ENCODE peak calls at places on chromosome X, in six cellular contexts. O is aorta; Y is left lung; U is fibroblast of lung; C is effector memory CD4-positive, alpha-beta T cell; B is body of pancreas. D is an unnamed sample. For H3K4me1, the result is how much of the 10 kb centered on the place peaks cover.

GRCh38 chrX:68710870-68711576 is 63.6 kb downstream of the STARD8 start:
- DNase-seq in U (peak), C (no peak), O (no peak), Y (no peak), B (peak), D (no peak)

GRCh38 chrX:43970528-43970927 is 2.7 kb downstream of the NDP start:
- DNase-seq in U (peak), C (no peak), O (no peak), Y (no peak), B (no peak), D (no peak)

GRCh38 chrX:128408842-128409241 is 356.6 kb upstream of the ACTRT1 start:
- DNase-seq in C (no peak), Y (no peak), B (no peak), U (no peak), O (no peak), D (no peak)

GRCh38 chrX:12896935-12897334 is 9.5 kb upstream of the TLR8 start:
- DNase-seq in O (no peak), Y (no peak), U (no peak), B (no peak), C (no peak), D (no peak)

GRCh38 chrX:23787745-23788118 is 4.8 kb downstream of the SAT1 start:
- DNase-seq in C (no peak), Y (no peak), O (no peak), B (no peak), U (no peak), D (no peak)

GRCh38 chrX:103730746-103731508 is 20.2 kb downstream of the TMEM31 start:
- DNase-seq in C (no peak), U (peak), O (no peak), B (no peak), Y (no peak), D (no peak)

GRCh38 chrX:11464360-11464759 is 171.1 kb downstream of the AMELX start:
- DNase-seq in Y (no peak), O (no peak), U (no peak), B (no peak), C (no peak), D (no peak)

GRCh38 chrX:153662266-153662665 is 11.3 kb downstream of the PNCK start:
- DNase-seq in O (peak), C (no peak), Y (peak), U (no peak), B (peak), D (no peak)

GRCh38 chrX:135596495-135596894 is 76.0 kb downstream of the INTS6L start:
- DNase-seq in B (peak), U (peak), O (peak), C (no peak), Y (peak), D (peak)

GRCh38 chrX:48474127-48474526 is 1.9 kb upstream of the FTSJ1 start:
- DNase-seq in U (no peak), O (no peak), Y (no peak), C (no peak), B (no peak), D (no peak)

GRCh38 chrX:124098089-124098488 is 136.6 kb downstream of the STAG2 start:
- DNase-seq in U (peak), Y (no peak), O (no peak), B (no peak), C (no peak), D (no peak)

GRCh38 chrX:33190016-33190415 is 21.3 kb downstream of the DMD start:
- DNase-seq in Y (no peak), O (no peak), U (no peak), B (no peak), C (no peak), D (no peak)

GRCh38 chrX:50905334-50905733 is 5.2 kb upstream of the BMP15 start:
- DNase-seq in C (no peak), U (no peak), O (no peak), B (no peak), Y (no peak), D (no peak)

GRCh38 chrX:12947545-12948235 is 27.2 kb upstream of the TMSB4X start:
- DNase-seq in Y (no peak), U (no peak), B (peak), C (no peak), O (no peak), D (no peak)

GRCh38 chrX:149365061-149365460 is 140.0 kb downstream of the IDS start:
- DNase-seq in B (no peak), O (no peak), Y (no peak), U (peak), C (no peak), D (no peak)

GRCh38 chrX:45445745-45446412 is 245.2 kb upstream of the DIPK2B start:
- DNase-seq in Y (no peak), C (no peak), B (no peak), O (no peak), U (peak), D (no peak)

GRCh38 chrX:139877710-139878414 is 55.0 kb downstream of the ATP11C start:
- DNase-seq in Y (no peak), C (no peak), U (no peak), O (no peak), B (no peak), D (no peak)
- H3K4me1 ChIP-seq in Y (under half), C (under half), U (under half), O (under half), B (under half), D (under half)

DNA sequence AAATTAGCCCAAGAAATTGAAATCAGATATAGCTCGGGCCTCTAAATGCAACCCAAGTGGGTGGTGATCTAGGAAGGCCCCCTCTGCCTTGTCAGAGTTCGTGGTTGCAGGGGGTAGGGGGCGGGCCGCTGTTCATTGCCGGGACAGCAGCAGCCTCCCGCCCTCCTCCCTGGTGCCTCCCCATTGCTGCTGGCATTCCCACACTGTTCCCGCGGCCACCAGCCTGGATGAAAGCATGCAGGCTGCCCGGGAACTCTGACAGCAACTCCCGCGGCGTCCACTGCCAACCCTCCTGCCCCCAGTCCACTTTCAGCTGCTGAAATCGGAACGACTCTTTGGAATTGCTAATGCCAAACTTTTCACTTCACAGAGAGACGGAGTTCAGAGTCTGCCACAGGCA is 122.0 kb downstream of the BEND2 start:
- DNase-seq in U (no peak), Y (no peak), O (no peak), C (no peak), B (no peak), D (no peak)
- H3K4me1 ChIP-seq in U (under half), Y (under half), O (under half), C (under half), B (under half), D (under half)

DNA sequence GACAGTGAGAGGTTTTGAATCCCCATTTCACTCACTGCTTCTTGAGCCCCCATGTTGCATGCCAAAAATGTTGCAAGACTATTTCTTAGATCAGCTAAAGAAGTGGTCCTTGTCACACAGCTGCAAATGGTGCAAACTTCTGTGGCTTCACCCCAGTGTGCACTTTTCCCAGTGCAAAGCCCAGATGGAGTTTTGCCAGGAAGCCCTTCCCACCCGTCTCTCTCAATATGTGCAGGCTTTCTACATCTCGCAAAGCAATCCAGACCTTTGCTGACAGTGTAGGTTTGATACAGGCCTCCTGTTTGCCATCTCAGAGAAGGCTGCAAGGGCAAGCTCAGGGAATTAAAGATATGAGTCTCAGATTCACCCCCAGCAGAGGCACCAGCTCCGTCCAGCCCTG is 205.0 kb upstream of the CT83 start:
- DNase-seq in B (no peak), O (no peak), C (no peak), U (no peak), Y (no peak), D (no peak)
- H3K4me1 ChIP-seq in B (under half), O (under half), C (under half), U (under half), Y (under half), D (under half)

DNA sequence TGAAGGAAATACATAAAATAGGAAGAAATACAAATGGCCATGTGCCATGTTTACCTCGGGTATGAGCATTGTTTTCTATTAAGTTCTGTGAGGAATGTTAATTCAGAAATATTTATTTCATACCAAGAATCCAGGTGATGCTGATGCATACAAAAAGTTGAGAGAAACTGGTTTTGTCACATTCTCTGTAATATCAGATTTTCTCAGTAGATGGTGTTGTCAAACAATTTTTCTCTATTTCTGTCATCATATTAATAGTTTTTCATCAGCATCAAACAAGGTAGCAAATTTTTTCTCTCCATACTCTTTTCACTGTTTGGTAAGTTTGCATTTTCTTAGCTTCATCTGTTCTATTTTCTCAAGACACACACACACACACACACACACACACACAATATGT is 179.8 kb downstream of the KLHL4 start:
- DNase-seq in Y (no peak), C (no peak), B (no peak), O (no peak), U (no peak), D (no peak)
- H3K4me1 ChIP-seq in Y (under half), C (under half), B (under half), O (under half), U (under half), D (under half)

D was measured in neuronal stem cell.